ENCODE peak calls at places on chromosomes 13 and 19, in ten cellular contexts. V, J, L, E, C, M, Q, H, Y and K are unnamed samples.

GRCh38 chr13:42272776-42273175 is 824 bp downstream of the AKAP11 start:
- DNase-seq in H (no peak), Y (no peak), J (no peak), V (no peak), C (no peak), M (no peak), L (no peak), E (no peak), Q (no peak), K (no peak)

GRCh38 chr19:23116802-23117571 is at the start of gene ZNF730:
- DNase-seq in J (no peak), L (peak; percentile 13), C (peak; percentile 58), Q (peak; percentile 83), H (peak; percentile 76), M (no peak), V (peak; percentile 99), Y (no peak), E (no peak), K (peak; percentile 64)

GRCh38 chr19:42282810-42283247 is 13.8 kb downstream of the CIC start:
- DNase-seq in E (no peak), M (no peak), H (peak; percentile 68), L (no peak), J (no peak), Y (no peak), C (no peak), Q (no peak), V (no peak), K (no peak)

GRCh38 chr19:54481326-54481930 is 8.3 kb upstream of the CDC42EP5 start:
- DNase-seq in E (no peak), J (no peak), Q (no peak), V (peak; percentile 93), H (peak; percentile 48), Y (no peak), C (peak; percentile 67), L (no peak), M (no peak), K (no peak)

GRCh38 chr19:46713781-46714522 is 3.0 kb downstream of the PRKD2 start:
- DNase-seq in J (peak; percentile 85), Y (peak; percentile 95), C (no peak), L (no peak), V (peak; percentile 72), Q (peak; percentile 79), M (peak; percentile 94), E (peak; percentile 96), H (peak; percentile 97), K (peak; percentile 94)

GRCh38 chr13:24613755-24614154 is 66.5 kb upstream of the ATP12A start:
- DNase-seq in Y (no peak), J (no peak), E (no peak), Q (no peak), M (no peak), L (no peak), H (no peak), V (no peak), C (no peak), K (no peak)

GRCh38 chr13:98443329-98443728 is 133.6 kb downstream of the STK24 start:
- DNase-seq in C (no peak), V (no peak), J (no peak), E (no peak), L (no peak), M (no peak), Y (no peak), Q (peak; percentile 76), H (peak; percentile 73), K (no peak)

GRCh38 chr19:12721656-12722565 is 1.8 kb downstream of the TNPO2 start:
- DNase-seq in V (peak; percentile 94), C (no peak), L (no peak), M (peak; percentile 80), Q (peak; percentile 85), Y (peak; percentile 70), J (peak; percentile 45), H (peak; percentile 90), E (peak; percentile 69), K (peak; percentile 72)

GRCh38 chr19:33502991-33503790 is 18.4 kb downstream of the PEPD start:
- DNase-seq in L (no peak), V (peak; percentile 30), E (no peak), Y (no peak), M (no peak), J (no peak), Q (no peak), C (no peak), H (peak; percentile 36), K (peak; percentile 24)

GRCh38 chr13:76879211-76879875 is 6.9 kb downstream of the KCTD12 start:
- DNase-seq in E (peak; percentile 76), H (peak; percentile 81), V (no peak), M (no peak), J (peak; percentile 9), C (no peak), Y (peak; percentile 79), Q (peak; percentile 71), L (peak; percentile 47), K (peak; percentile 71)

GRCh38 chr19:55041627-55042343 is 3.7 kb upstream of the GP6 start:
- DNase-seq in Q (no peak), Y (no peak), V (no peak), M (no peak), H (peak; percentile 48), C (no peak), J (no peak), E (no peak), L (no peak), K (no peak)

GRCh38 chr13:66574606-66575005 is 655.5 kb downstream of the PCDH9 start:
- DNase-seq in C (no peak), L (no peak), M (no peak), J (no peak), H (no peak), Q (peak; percentile 69), E (no peak), Y (no peak), V (no peak), K (no peak)

DNA sequence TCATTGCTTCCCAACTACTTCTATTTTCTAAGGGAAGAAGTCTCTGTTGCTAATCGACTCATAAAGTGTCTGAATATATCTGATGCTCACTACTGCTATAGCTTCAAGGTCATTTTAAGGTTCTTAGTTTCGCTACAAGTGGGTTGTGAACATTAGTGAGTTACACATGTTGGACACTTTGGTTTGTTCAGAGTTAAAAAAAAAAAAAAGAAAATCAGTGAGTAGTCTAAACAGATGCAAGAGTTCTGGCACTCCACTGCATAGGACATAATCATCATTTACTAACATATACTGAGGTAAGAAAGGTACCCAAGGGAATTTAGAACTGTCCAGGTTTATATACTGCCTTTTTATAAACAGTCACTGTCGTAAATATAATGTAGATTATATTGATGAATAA is 108.8 kb downstream of the KLF12 start:
- DNase-seq in H (no peak), Y (no peak), Q (no peak), M (no peak), C (no peak), V (no peak), E (no peak), L (peak; percentile 34), J (no peak), K (no peak)
- H3K4me1 ChIP-seq in H (no peaks in the 10 kb centered on the region), Y (no peaks in the 10 kb centered on the region), Q (no peaks in the 10 kb centered on the region), M (no peaks in the 10 kb centered on the region), C (no peaks in the 10 kb centered on the region), V (peaks cover 18% of the 10 kb centered on the region), E (no peaks in the 10 kb centered on the region), L (peaks cover 8% of the 10 kb centered on the region), J (peaks cover 71% of the 10 kb centered on the region), K (peaks cover 40% of the 10 kb centered on the region)

DNA sequence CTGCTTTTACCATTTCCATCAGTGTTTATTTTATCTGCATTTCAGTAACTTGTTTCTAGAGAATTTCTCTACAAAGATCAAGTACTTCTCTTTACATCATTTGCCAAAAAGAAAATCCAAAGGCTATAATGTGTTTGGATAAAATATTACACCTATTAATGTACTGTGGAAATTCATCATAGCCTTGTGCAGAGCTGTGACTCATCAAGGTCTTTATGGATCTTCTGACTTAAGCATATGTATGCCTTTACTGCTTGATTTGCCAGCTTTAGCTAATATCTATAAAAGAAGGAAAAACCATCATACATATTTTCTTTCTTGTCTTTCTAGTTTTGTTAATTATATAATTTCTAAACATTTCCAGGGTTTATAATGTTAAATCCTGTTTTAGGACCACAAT is 9.6 kb upstream of the HTR2A start:
- DNase-seq in E (no peak), M (no peak), V (no peak), H (no peak), C (no peak), Y (no peak), Q (no peak), J (no peak), L (no peak), K (no peak)
- H3K4me1 ChIP-seq in E (no peaks in the 10 kb centered on the region), M (no peaks in the 10 kb centered on the region), V (no peaks in the 10 kb centered on the region), H (no peaks in the 10 kb centered on the region), C (no peaks in the 10 kb centered on the region), Y (no peaks in the 10 kb centered on the region), Q (no peaks in the 10 kb centered on the region), J (no peaks in the 10 kb centered on the region), L (no peaks in the 10 kb centered on the region), K (no peaks in the 10 kb centered on the region)

DNA sequence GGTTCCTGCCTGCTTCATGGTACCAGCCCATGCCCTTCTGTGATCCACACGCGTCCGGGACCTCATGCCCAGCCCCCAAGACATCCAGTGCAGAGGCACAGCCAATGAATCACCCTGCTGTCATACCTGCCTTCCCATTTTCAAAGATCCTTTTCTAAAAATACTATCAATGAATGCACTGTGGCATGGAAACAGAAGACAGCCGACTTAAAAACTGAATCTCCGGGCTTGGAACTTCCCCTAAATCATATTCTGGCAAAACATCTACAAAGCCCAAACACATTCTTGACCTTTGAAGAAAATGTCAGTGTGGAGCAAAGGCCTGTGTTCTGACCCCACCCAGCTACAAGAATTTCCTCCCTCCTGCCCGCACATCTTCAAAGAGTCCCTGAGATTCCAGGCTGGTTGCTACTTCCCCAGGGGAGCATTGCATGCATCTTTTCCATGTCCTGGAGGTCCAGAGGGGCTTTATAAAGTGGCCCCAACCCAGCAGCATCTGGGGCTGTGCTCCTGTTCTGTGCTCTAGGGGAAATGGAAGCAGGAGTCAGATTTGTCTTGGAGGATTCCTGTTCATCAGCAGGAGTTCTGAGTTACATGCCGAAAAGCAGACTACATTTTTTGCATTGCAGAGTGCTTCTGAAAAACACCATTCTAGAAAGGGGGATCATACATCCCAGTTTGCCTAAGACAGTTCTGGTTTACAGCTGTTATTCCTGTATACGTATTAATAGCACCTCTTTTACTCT is 135.2 kb downstream of the USP12 start:
- DNase-seq in Y (no peak), H (no peak), E (no peak), C (no peak), Q (no peak), V (no peak), J (no peak), L (no peak), M (no peak), K (no peak)
- H3K4me1 ChIP-seq in Y (peaks cover 3% of the 10 kb centered on the region), H (no peaks in the 10 kb centered on the region), E (no peaks in the 10 kb centered on the region), C (peaks cover 2% of the 10 kb centered on the region), Q (peaks cover 17% of the 10 kb centered on the region), V (peaks cover 7% of the 10 kb centered on the region), J (no peaks in the 10 kb centered on the region), L (no peaks in the 10 kb centered on the region), M (no peaks in the 10 kb centered on the region), K (no peaks in the 10 kb centered on the region)

DNA sequence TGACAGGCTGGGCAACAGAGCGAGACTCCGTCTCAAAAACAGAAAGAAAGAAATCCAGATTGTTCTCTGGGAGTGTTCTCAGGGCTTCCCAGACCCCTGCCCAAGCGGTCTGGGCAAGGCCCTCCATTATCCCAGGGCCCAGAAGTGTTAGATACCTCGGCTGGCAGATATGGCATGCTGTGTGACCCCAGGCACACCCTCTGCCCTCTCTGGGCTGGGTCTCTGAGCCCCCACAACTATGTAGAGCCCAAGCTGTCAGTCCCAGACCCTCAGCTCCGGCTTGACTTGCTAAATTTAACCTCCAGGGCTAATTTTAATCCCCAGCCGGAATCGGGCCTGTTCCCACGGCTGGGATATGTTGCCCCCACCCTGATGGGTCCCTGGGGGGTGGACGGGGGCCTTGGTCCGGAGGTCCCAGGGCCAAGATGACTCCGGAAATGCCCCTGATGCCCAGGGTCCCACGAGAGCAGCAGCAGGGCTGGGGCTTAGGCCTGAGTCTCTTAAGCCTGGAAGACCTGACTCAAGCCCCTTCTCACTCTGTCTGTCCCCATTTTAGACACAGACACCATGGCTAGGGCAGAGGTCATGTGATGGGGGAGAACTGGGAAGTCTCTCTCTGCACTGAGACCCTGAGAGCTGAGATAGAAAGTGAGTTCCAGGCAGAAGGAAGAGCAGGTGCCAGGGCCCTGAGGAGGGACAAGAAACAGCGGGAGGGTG is 14.5 kb upstream of the TMEM161A start:
- DNase-seq in Y (no peak), J (no peak), M (no peak), H (no peak), C (no peak), L (no peak), Q (no peak), V (no peak), E (no peak), K (no peak)
- H3K4me1 ChIP-seq in Y (no peaks in the 10 kb centered on the region), J (no peaks in the 10 kb centered on the region), M (no peaks in the 10 kb centered on the region), H (no peaks in the 10 kb centered on the region), C (no peaks in the 10 kb centered on the region), L (peaks cover 43% of the 10 kb centered on the region), Q (no peaks in the 10 kb centered on the region), V (no peaks in the 10 kb centered on the region), E (no peaks in the 10 kb centered on the region), K (no peaks in the 10 kb centered on the region)